ENCODE peak calls at places on chromosomes 3 and 15, in seven cellular contexts. One of them, this sample, is unnamed.

GRCh38 chr3:140128217-140129137 is 193.5 kb downstream of the CLSTN2 start:
- DNase-seq in H1: peak; percentile 78
- DNase-seq in mesenchymal stem cell: no peak
- DNase-seq in IMR-90: peak; percentile 11
- DNase-seq in trophoblast cell: peak; percentile 50
- DNase-seq in H9: peak; percentile 79
- DNase-seq in mesendoderm: peak; percentile 83
- DNase-seq in this sample: peak; percentile 9

GRCh38 chr15:84684092-84684491 is 26.1 kb upstream of the NMB start:
- DNase-seq in H9: no peak
- DNase-seq in mesenchymal stem cell: peak; percentile 45
- DNase-seq in mesendoderm: peak; percentile 22
- DNase-seq in IMR-90: peak; percentile 53
- DNase-seq in trophoblast cell: peak; percentile 11
- DNase-seq in H1: no peak
- DNase-seq in this sample: no peak

GRCh38 chr3:153269730-153270129 is 107.7 kb downstream of the RAP2B start:
- DNase-seq in H1: no peak
- DNase-seq in mesenchymal stem cell: no peak
- DNase-seq in H9: no peak
- DNase-seq in mesendoderm: no peak
- DNase-seq in trophoblast cell: no peak
- DNase-seq in IMR-90: no peak
- DNase-seq in this sample: no peak

GRCh38 chr15:39587291-39587909 is 6.5 kb downstream of the THBS1 start:
- DNase-seq in mesenchymal stem cell: peak; percentile 33
- DNase-seq in H9: no peak
- DNase-seq in IMR-90: peak; percentile 47
- DNase-seq in mesendoderm: no peak
- DNase-seq in H1: no peak
- DNase-seq in trophoblast cell: no peak
- DNase-seq in this sample: no peak

GRCh38 chr15:73957785-73958184 is 31.5 kb downstream of the LOXL1 start:
- DNase-seq in H1: no peak
- DNase-seq in mesendoderm: no peak
- DNase-seq in mesenchymal stem cell: no peak
- DNase-seq in trophoblast cell: no peak
- DNase-seq in IMR-90: no peak
- DNase-seq in H9: no peak
- DNase-seq in this sample: no peak

GRCh38 chr3:104745313-104745712 is 621.4 kb upstream of the ALCAM start:
- DNase-seq in H9: no peak
- DNase-seq in mesenchymal stem cell: no peak
- DNase-seq in IMR-90: no peak
- DNase-seq in trophoblast cell: no peak
- DNase-seq in H1: no peak
- DNase-seq in mesendoderm: peak; percentile 71
- DNase-seq in this sample: no peak

GRCh38 chr15:71707230-71708051 is 102.9 kb upstream of the NR2E3 start:
- DNase-seq in mesenchymal stem cell: peak; percentile 34
- DNase-seq in IMR-90: peak; percentile 41
- DNase-seq in H9: no peak
- DNase-seq in mesendoderm: peak; percentile 4
- DNase-seq in H1: no peak
- DNase-seq in trophoblast cell: no peak
- DNase-seq in this sample: no peak

GRCh38 chr3:105527949-105528348 is 161.2 kb downstream of the ALCAM start:
- DNase-seq in H9: no peak
- DNase-seq in IMR-90: peak; percentile 49
- DNase-seq in trophoblast cell: no peak
- DNase-seq in H1: no peak
- DNase-seq in mesenchymal stem cell: no peak
- DNase-seq in mesendoderm: no peak
- DNase-seq in this sample: no peak

GRCh38 chr3:142633073-142633472 is 36.9 kb downstream of the PLS1 start:
- DNase-seq in IMR-90: no peak
- DNase-seq in mesendoderm: no peak
- DNase-seq in H1: no peak
- DNase-seq in H9: no peak
- DNase-seq in trophoblast cell: no peak
- DNase-seq in mesenchymal stem cell: no peak
- DNase-seq in this sample: no peak

GRCh38 chr15:31571676-31572075 is 245.0 kb downstream of the KLF13 start:
- DNase-seq in trophoblast cell: peak; percentile 39
- DNase-seq in IMR-90: peak; percentile 21
- DNase-seq in H9: no peak
- DNase-seq in mesenchymal stem cell: no peak
- DNase-seq in mesendoderm: peak; percentile 48
- DNase-seq in H1: no peak
- DNase-seq in this sample: no peak

DNA sequence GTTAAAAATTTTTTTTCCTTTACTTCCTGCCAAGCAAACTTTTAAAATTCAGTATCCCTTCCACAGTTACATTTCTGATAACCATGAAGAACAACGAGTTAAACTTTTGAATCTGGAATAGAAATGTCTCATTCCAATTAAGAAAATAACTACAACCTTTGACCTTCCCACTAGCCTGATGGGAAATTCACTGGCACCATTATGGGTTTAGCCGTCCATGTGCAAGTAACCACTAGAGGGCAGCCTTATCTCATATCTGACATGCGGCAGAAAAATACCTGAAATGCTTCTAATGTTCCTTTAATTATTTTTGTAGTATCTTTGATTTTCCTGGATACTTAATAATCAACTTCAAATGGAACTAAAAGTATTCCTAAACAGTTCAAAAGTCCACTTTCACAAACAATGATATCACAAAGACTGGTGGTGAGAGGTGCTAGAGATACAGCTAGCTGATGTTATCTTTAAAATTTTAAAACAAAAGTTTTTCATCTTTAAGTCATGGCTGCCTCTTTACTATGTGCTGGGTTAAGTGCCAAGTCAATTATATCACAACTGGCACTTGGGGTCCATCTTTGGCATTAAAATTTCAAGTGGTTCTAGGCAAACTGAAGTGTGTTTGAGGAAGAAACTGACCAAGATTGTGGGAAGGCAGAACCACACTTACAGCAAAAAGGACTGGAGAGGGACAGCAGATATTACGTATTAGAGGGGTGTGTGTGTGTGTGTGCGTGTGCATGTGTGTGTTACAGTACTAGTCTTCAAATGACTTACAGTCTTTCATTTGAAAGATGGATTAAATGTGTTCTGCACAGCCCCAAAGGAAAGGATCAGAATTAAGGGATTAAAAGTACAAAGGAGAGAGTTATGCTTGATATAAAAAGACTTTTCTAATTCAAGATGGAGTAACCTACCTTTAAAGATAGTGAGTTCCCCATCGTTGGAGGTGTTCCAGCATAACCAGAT is 107.1 kb upstream of the ICE2 start:
- DNase-seq in mesendoderm: peak; percentile 75
- DNase-seq in H9: no peak
- DNase-seq in mesenchymal stem cell: peak; percentile 75
- DNase-seq in IMR-90: peak; percentile 78
- DNase-seq in H1: no peak
- DNase-seq in trophoblast cell: peak; percentile 83
- DNase-seq in this sample: peak; percentile 60
- H3K18ac ChIP-seq in mesendoderm: no peak overlapping the region
- H3K18ac ChIP-seq in H9: no peak overlapping the region
- H3K18ac ChIP-seq in mesenchymal stem cell: peak overlapping the region; percentile 24
- H3K18ac ChIP-seq in IMR-90: no peak overlapping the region
- H3K18ac ChIP-seq in H1: no peak overlapping the region
- H3K18ac ChIP-seq in trophoblast cell: no peak overlapping the region
- H3K18ac ChIP-seq in this sample: no peak overlapping the region

DNA sequence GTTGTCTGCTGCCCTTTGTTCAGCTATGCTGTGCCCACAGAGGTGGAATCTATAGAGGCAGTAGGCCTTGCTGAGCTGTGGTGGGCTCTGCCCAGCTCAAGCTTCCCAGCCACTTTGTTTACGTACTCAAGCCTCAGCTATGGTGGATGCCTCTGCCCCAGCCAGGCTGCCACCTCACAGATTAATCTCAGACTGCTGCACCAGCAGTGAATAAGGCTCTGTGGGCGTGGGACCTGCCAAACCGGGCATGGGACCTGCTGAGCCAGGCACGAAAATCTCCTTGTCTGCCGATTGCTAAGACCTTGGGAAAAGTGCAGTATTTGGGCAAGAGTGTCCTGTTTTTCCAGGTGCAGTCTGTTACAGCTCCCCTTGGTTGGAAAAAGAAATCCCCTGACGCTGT is 26.8 kb downstream of the SLITRK3 start:
- DNase-seq in mesendoderm: no peak
- DNase-seq in trophoblast cell: no peak
- DNase-seq in H9: no peak
- DNase-seq in mesenchymal stem cell: no peak
- DNase-seq in H1: no peak
- DNase-seq in IMR-90: no peak
- DNase-seq in this sample: no peak
- H3K18ac ChIP-seq in mesendoderm: no peak overlapping the region
- H3K18ac ChIP-seq in trophoblast cell: no peak overlapping the region
- H3K18ac ChIP-seq in H9: no peak overlapping the region
- H3K18ac ChIP-seq in mesenchymal stem cell: no peak overlapping the region
- H3K18ac ChIP-seq in H1: no peak overlapping the region
- H3K18ac ChIP-seq in IMR-90: no peak overlapping the region
- H3K18ac ChIP-seq in this sample: no peak overlapping the region

GRCh38 chr3:10786640-10787039 is 29.4 kb upstream of the SLC6A11 start:
- DNase-seq in mesenchymal stem cell: no peak
- DNase-seq in mesendoderm: no peak
- DNase-seq in trophoblast cell: no peak
- DNase-seq in H9: no peak
- DNase-seq in H1: no peak
- DNase-seq in IMR-90: no peak
- DNase-seq in this sample: no peak
- H3K18ac ChIP-seq in mesenchymal stem cell: no peak overlapping the region
- H3K18ac ChIP-seq in mesendoderm: no peak overlapping the region
- H3K18ac ChIP-seq in trophoblast cell: no peak overlapping the region
- H3K18ac ChIP-seq in H9: no peak overlapping the region
- H3K18ac ChIP-seq in H1: no peak overlapping the region
- H3K18ac ChIP-seq in IMR-90: no peak overlapping the region
- H3K18ac ChIP-seq in this sample: no peak overlapping the region

GRCh38 chr3:177530908-177531307 is 333.6 kb upstream of the TBL1XR1 start:
- DNase-seq in H9: no peak
- DNase-seq in H1: no peak
- DNase-seq in trophoblast cell: no peak
- DNase-seq in mesendoderm: no peak
- DNase-seq in mesenchymal stem cell: no peak
- DNase-seq in IMR-90: no peak
- DNase-seq in this sample: no peak
- H3K18ac ChIP-seq in H9: no peak overlapping the region
- H3K18ac ChIP-seq in H1: peak overlapping the region; percentile 24
- H3K18ac ChIP-seq in trophoblast cell: no peak overlapping the region
- H3K18ac ChIP-seq in mesendoderm: peak overlapping the region; percentile 13
- H3K18ac ChIP-seq in mesenchymal stem cell: no peak overlapping the region
- H3K18ac ChIP-seq in IMR-90: no peak overlapping the region
- H3K18ac ChIP-seq in this sample: no peak overlapping the region

DNA sequence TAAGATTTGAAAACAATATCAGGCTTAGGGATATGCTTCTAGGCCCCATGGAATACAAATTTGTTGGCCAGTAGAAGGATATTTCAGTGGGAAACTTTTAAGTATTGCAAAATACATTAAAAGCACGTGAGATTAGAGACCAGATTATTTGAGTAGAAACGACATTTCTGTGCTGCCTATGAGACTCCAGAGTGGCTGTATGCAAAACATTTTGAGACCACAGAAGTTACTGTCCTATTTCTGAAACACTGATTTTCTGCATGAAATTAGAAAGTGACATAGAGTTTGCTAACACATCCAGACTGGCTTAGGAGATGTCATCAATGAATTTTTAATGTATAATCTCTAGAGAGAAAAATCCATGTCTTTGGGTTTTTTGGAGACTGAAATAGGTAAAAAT is 99.8 kb downstream of the KCNH8 start:
- DNase-seq in mesenchymal stem cell: no peak
- DNase-seq in IMR-90: no peak
- DNase-seq in H9: no peak
- DNase-seq in mesendoderm: no peak
- DNase-seq in trophoblast cell: no peak
- DNase-seq in H1: no peak
- DNase-seq in this sample: no peak
- H3K18ac ChIP-seq in mesenchymal stem cell: no peak overlapping the region
- H3K18ac ChIP-seq in IMR-90: no peak overlapping the region
- H3K18ac ChIP-seq in H9: no peak overlapping the region
- H3K18ac ChIP-seq in mesendoderm: no peak overlapping the region
- H3K18ac ChIP-seq in trophoblast cell: no peak overlapping the region
- H3K18ac ChIP-seq in H1: no peak overlapping the region
- H3K18ac ChIP-seq in this sample: no peak overlapping the region

GRCh38 chr15:77786956-77787355 is 154.2 kb upstream of the LINGO1 start:
- DNase-seq in IMR-90: no peak
- DNase-seq in mesendoderm: no peak
- DNase-seq in H1: no peak
- DNase-seq in H9: no peak
- DNase-seq in mesenchymal stem cell: no peak
- DNase-seq in trophoblast cell: no peak
- DNase-seq in this sample: no peak
- H3K18ac ChIP-seq in IMR-90: no peak overlapping the region
- H3K18ac ChIP-seq in mesendoderm: no peak overlapping the region
- H3K18ac ChIP-seq in H1: peak overlapping the region; percentile 32
- H3K18ac ChIP-seq in H9: no peak overlapping the region
- H3K18ac ChIP-seq in mesenchymal stem cell: no peak overlapping the region
- H3K18ac ChIP-seq in trophoblast cell: no peak overlapping the region
- H3K18ac ChIP-seq in this sample: peak overlapping the region; percentile 35

GRCh38 chr3:82055792-82056191 is 294.3 kb upstream of the GBE1 start:
- DNase-seq in mesenchymal stem cell: no peak
- DNase-seq in mesendoderm: peak; percentile 23
- DNase-seq in H1: no peak
- DNase-seq in trophoblast cell: peak; percentile 30
- DNase-seq in IMR-90: no peak
- DNase-seq in H9: no peak
- DNase-seq in this sample: no peak
- H3K18ac ChIP-seq in mesenchymal stem cell: no peak overlapping the region
- H3K18ac ChIP-seq in mesendoderm: no peak overlapping the region
- H3K18ac ChIP-seq in H1: no peak overlapping the region
- H3K18ac ChIP-seq in trophoblast cell: no peak overlapping the region
- H3K18ac ChIP-seq in IMR-90: no peak overlapping the region
- H3K18ac ChIP-seq in H9: no peak overlapping the region
- H3K18ac ChIP-seq in this sample: no peak overlapping the region

DNA sequence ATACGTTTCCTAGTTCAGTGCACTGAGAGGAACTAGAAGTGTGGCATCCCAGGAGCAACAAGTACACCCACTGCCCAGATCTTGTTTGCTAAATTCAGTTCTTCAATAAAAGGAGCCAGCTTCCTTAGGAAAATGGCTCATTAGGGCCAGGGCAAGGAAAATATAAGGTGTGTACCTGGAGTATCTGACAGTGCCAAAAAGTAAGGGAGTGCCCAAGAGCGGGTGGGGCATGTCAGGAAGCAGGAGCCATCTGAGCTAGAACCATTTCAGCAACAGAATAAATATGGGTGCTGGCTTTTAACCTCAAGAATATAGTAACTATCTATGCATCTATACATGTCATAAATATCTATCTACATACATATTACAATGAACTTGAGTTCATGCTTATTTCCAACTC is 44.1 kb downstream of the SLC41A3 start:
- DNase-seq in H9: no peak
- DNase-seq in trophoblast cell: no peak
- DNase-seq in IMR-90: no peak
- DNase-seq in H1: no peak
- DNase-seq in mesendoderm: no peak
- DNase-seq in mesenchymal stem cell: no peak
- DNase-seq in this sample: no peak
- H3K18ac ChIP-seq in H9: no peak overlapping the region
- H3K18ac ChIP-seq in trophoblast cell: no peak overlapping the region
- H3K18ac ChIP-seq in IMR-90: no peak overlapping the region
- H3K18ac ChIP-seq in H1: no peak overlapping the region
- H3K18ac ChIP-seq in mesendoderm: no peak overlapping the region
- H3K18ac ChIP-seq in mesenchymal stem cell: no peak overlapping the region
- H3K18ac ChIP-seq in this sample: no peak overlapping the region